ENCODE peak calls at places on chromosome 18, in eight cellular contexts. A is H9, R is SK-N-SH, U is GM23248, S is mammary epithelial cell, G is mesendoderm, Q is colonic mucosa, Z is neural progenitor cell. M is an unnamed sample.

GRCh38 chr18:1528964-1529509 is 624.4 kb downstream of the ADCYAP1 start:
- DNase-seq in Z (no peak), G (no peak), Q (no peak), A (no peak), S (no peak), R (no peak), U (no peak), M (no peak)

GRCh38 chr18:57210101-57210661 is 63.3 kb downstream of the BOD1L2 start:
- DNase-seq in Q (peak), R (no peak), S (peak), U (peak), Z (peak), G (peak), A (peak), M (no peak)

GRCh38 chr18:10526211-10526949 is 553 bp downstream of the NAPG start:
- DNase-seq in G (peak), S (peak), Z (peak), U (peak), A (peak), Q (peak), R (peak), M (no peak)

GRCh38 chr18:56953444-56953843 is 193.4 kb upstream of the BOD1L2 start:
- DNase-seq in Z (no peak), S (no peak), A (no peak), R (peak), U (no peak), Q (no peak), G (no peak), M (no peak)

GRCh38 chr18:51569561-51569960 is 372.1 kb upstream of the MEX3C start:
- DNase-seq in Q (no peak), R (no peak), S (no peak), U (no peak), A (no peak), Z (no peak), G (peak), M (no peak)

GRCh38 chr18:24959100-24959499 is 392.9 kb downstream of the ZNF521 start:
- DNase-seq in A (no peak), Z (no peak), U (no peak), G (peak), Q (peak), R (peak), S (no peak), M (no peak)

GRCh38 chr18:58267493-58267892 is 223.5 kb downstream of the NEDD4L start:
- DNase-seq in Q (no peak), Z (no peak), R (no peak), A (no peak), U (peak), S (peak), G (no peak), M (no peak)

GRCh38 chr18:73199151-73199550 is 331.4 kb upstream of the NETO1 start:
- DNase-seq in R (no peak), S (peak), G (no peak), Q (no peak), A (no peak), Z (no peak), U (peak), M (no peak)

GRCh38 chr18:42798606-42799005 is 316.9 kb downstream of the RIT2 start:
- DNase-seq in R (peak), Z (peak), G (peak), A (no peak), S (no peak), Q (no peak), U (no peak), M (no peak)

GRCh38 chr18:7921938-7922587 is 354.9 kb downstream of the PTPRM start:
- DNase-seq in U (peak), Z (no peak), S (peak), A (no peak), G (no peak), R (no peak), Q (no peak), M (no peak)

GRCh38 chr18:24208270-24209035 is 69.6 kb downstream of the CABYR start:
- DNase-seq in A (no peak), S (peak), G (peak), Z (no peak), Q (no peak), R (no peak), U (peak), M (no peak)

GRCh38 chr18:63878343-63878742 is 9.2 kb upstream of the SERPINB2 start:
- DNase-seq in U (peak), Q (no peak), A (no peak), Z (no peak), S (peak), R (no peak), G (no peak), M (no peak)

GRCh38 chr18:51151568-51152511 is 45.6 kb downstream of the MEX3C start:
- DNase-seq in U (no peak), R (no peak), Z (no peak), A (peak), G (peak), S (no peak), Q (no peak), M (no peak)

GRCh38 chr18:21321711-21322110 is 79.7 kb downstream of the GREB1L start:
- DNase-seq in G (no peak), Q (no peak), R (no peak), U (peak), Z (no peak), S (no peak), A (no peak), M (no peak)

GRCh38 chr18:21314721-21315120 is 72.7 kb downstream of the GREB1L start:
- DNase-seq in Q (no peak), U (peak), R (no peak), A (no peak), G (no peak), Z (no peak), S (peak), M (no peak)

GRCh38 chr18:21316296-21316695 is 74.3 kb downstream of the GREB1L start:
- DNase-seq in R (no peak), Z (no peak), G (no peak), S (peak), U (no peak), Q (no peak), A (no peak), M (no peak)

GRCh38 chr18:21313576-21313975 is 71.5 kb downstream of the GREB1L start:
- DNase-seq in R (no peak), Z (no peak), Q (no peak), U (no peak), G (no peak), S (no peak), A (no peak), M (no peak)

DNA sequence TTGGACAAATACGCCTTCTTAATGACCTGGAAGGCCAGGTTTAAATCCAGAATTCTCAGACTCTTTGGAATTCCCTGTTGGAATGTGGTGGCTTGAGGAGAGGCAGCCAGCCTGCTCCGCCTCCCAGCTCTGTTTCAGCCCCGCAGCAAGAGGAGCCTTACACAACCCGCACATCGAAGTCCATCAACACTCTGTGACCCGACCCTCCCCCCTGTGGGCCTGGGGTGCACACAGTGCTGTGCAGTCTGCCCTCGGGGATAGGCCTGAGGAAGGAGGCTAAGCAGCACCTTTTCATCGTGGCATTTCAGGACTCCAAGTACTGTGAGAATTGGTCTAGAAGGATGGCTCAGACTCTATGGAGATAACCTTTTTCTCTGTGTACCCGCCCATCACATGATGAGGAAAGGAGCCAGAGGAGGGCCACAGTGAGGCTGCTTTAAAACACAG is 73.7 kb downstream of the GREB1L start:
- DNase-seq in U (no peak), A (peak), S (no peak), R (no peak), Z (peak), Q (no peak), G (peak), M (no peak)
- H3K9ac ChIP-seq in U (no peak), A (no peak), S (no peak), R (no peak), Z (no peak), Q (no peak), G (no peak), M (no peak)

DNA sequence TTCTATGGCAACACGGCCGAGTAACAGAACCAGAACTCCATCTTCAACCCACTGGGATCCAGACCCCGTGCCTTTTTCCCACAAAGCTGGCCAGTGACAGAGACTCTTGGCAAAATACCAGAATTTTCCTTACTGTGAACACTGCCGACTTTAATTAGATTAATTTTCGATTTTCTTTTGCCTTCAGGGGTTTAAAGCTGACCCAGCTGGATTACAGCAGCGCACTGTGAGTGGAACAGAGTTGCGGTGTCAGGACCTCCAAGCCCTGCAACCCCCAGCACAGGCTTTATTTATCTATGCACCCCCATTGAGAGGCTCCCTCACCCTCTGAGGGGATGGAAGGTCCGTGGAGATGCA is 36.4 kb downstream of the CTIF start:
- DNase-seq in Q (no peak), R (peak), S (no peak), G (no peak), A (no peak), U (peak), Z (no peak), M (no peak)
- H3K9ac ChIP-seq in Q (no peak), R (no peak), S (no peak), G (no peak), A (no peak), U (no peak), Z (no peak), M (no peak)

GRCh38 chr18:53795610-53796009 is 428.9 kb downstream of the MBD2 start:
- DNase-seq in Q (no peak), A (no peak), S (no peak), R (no peak), U (no peak), G (no peak), Z (no peak), M (no peak)

GRCh38 chr18:53789376-53790247 is 434.9 kb downstream of the MBD2 start:
- DNase-seq in S (no peak), Z (no peak), Q (peak), A (no peak), G (no peak), U (no peak), R (no peak), M (no peak)

GRCh38 chr18:53792762-53793161 is 431.7 kb downstream of the MBD2 start:
- DNase-seq in S (no peak), Z (no peak), A (no peak), Q (no peak), U (no peak), R (no peak), G (peak), M (no peak)

GRCh38 chr18:53795061-53795460 is 429.4 kb downstream of the MBD2 start:
- DNase-seq in S (peak), U (peak), Q (no peak), R (no peak), A (no peak), Z (no peak), G (no peak), M (no peak)

GRCh38 chr18:53790817-53791216 is 433.7 kb downstream of the MBD2 start:
- DNase-seq in U (peak), A (no peak), S (no peak), Z (no peak), R (no peak), G (no peak), Q (no peak), M (no peak)
- H3K9ac ChIP-seq in U (no peak), A (no peak), S (no peak), Z (no peak), R (no peak), G (no peak), Q (no peak), M (no peak)

GRCh38 chr18:3720818-3721545 is 271.0 kb downstream of the TGIF1 start:
- DNase-seq in A (no peak), R (no peak), G (no peak), U (no peak), S (no peak), Q (no peak), Z (no peak), M (no peak)
- H3K9ac ChIP-seq in A (no peak), R (no peak), G (no peak), U (no peak), S (no peak), Q (no peak), Z (no peak), M (no peak)

GRCh38 chr18:76307293-76307690 is 187.8 kb downstream of the ZNF516 start:
- DNase-seq in A (no peak), Z (no peak), G (no peak), U (no peak), Q (no peak), S (no peak), R (no peak), M (no peak)
- H3K9ac ChIP-seq in A (no peak), Z (no peak), G (no peak), U (no peak), Q (no peak), S (no peak), R (no peak), M (no peak)

DNA sequence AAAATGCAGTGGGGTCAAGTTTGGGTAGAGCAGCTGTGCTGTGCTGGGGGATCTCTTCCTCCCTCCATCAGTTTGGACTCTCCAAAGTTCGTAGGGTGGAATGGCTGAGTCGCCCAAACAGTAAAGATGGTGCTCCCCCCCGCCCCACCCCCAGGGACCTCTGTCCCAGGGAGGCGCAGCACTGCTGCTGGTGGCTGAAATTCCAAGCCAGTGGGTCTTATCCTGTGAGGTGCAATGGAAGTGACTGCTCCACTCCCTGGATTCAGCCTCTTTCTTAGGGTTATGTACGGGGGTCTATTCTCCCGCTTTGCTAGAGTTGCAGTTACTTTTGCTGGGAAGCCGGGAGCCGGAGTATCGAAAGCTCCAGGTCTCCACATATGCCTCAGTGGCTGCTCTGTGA is 97.5 kb upstream of the CTAGE1 start:
- DNase-seq in R (no peak), S (no peak), Q (no peak), A (no peak), G (no peak), Z (no peak), U (no peak), M (no peak)
- H3K9ac ChIP-seq in R (no peak), S (no peak), Q (no peak), A (no peak), G (no peak), Z (no peak), U (no peak), M (no peak)

DNA sequence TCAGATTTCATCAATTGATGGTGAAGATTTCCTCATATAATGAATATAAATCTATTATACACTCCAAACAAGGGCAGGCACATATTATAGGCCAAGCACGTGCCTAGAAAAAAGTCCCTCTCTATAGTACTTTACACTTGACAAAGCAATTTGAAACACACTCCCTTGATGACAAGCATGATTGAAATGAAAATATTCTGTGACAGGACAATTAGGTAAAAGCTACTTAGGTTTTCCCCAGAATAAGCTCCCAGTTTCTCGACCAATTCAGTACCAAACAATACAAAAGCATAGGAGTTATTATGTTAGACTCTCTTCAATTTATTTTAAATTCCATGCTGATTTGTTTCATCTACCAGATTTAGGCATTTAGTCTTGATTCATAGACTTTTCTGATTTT is 47.7 kb downstream of the CCDC68 start:
- DNase-seq in R (no peak), Z (no peak), G (no peak), U (no peak), Q (no peak), A (no peak), S (no peak), M (no peak)
- H3K9ac ChIP-seq in R (no peak), Z (no peak), G (no peak), U (no peak), Q (no peak), A (no peak), S (no peak), M (no peak)

DNA sequence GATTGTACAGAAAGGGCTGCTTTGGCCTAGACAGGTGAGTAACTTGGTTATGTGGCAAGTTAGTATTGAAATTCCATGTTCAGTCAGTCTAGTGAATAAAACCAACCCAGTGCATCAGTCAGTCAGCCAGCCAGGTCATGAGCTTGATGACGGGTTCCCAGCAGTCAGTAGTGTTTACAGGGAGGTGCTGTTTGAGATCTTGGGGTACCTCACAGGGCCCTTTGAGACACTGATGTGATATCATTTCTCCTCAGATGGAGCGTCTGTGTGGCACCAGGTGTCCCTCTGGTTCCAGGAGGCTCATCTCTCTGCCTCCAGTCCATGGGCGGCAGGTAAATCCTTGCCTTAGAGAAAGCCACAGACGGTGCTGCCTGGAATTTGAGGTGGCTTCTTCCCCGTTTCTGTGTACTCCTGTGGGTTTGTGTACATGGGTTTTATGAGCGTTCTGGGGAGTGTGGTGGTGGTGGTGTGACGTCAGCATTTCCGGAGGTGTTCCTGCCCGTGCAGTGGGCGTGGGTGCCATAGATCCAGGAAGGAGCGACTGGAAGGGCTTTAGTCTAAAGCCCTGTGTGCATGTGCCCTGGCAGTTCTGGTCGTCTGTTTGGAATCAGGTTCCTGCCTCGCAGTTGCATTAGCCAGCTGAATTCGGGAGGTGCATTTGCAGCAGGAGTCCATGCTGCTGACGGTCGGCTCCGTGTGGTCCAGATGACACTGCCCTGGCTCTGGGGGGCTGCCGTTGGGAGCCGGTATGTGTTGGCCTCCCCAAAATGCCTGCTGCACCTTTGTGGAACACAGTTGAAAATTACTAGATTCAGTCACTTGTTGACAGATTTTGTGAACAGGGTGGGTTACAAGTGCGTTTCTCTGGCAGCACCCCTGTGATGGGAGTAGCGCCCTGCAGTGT is 2.1 kb downstream of the CTDP1 start:
- DNase-seq in Q (peak), R (no peak), G (no peak), Z (no peak), U (peak), A (no peak), S (peak), M (no peak)
- H3K9ac ChIP-seq in Q (peak), R (no peak), G (no peak), Z (no peak), U (peak), A (no peak), S (peak), M (peak)

DNA sequence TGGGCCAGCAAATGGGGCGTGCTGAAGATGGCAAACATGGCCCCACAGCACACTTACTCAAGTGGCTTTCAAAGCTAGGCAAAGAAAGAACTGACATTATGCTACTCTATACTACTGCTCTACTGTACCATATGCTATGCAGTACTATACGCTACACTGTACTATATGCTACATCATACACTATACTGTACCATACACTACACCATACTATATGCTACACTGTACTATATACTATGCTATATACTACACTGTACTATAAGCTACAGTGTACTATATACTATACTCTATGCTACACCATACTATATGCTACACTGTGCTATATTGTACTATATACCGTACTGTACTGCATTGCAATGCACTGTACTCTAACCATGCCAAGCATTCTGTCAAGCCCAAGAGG is 243.7 kb upstream of the TMEM200C start:
- DNase-seq in R (no peak), S (no peak), G (no peak), U (no peak), Q (no peak), Z (no peak), A (no peak), M (no peak)
- H3K9ac ChIP-seq in R (no peak), S (no peak), G (no peak), U (no peak), Q (no peak), Z (no peak), A (no peak), M (no peak)

GRCh38 chr18:78722391-78722790 is 257.2 kb upstream of the SALL3 start:
- DNase-seq in S (no peak), Q (no peak), R (no peak), G (no peak), A (no peak), U (no peak), Z (no peak), M (no peak)
- H3K9ac ChIP-seq in S (no peak), Q (no peak), R (no peak), G (no peak), A (no peak), U (no peak), Z (no peak), M (no peak)